ENCODE peak calls at places on chromosomes 13 and 19, in eight cellular contexts. G is stimulated activated CD4-positive, alpha-beta T cell treated with anti-CD3 and anti-CD28 coated beads, Interleukin-15, amount 100 ng/mL, for 1 hour; V is H54; K is effector CD4-positive, alpha-beta T cell; X is CD4-positive, alpha-beta T cell; E is T-helper 2 cell treated with Interferon-gamma antibody and Interleukin-4, amounts not matched to agents 5 μg/mL and 100 μg/mL, for 36 hours; C is stimulated activated naive CD8-positive, alpha-beta T cell treated with anti-CD3 and anti-CD28 coated beads, Interleukin-15, Interleukin-2, amounts not matched to agents 100 U/mL and 50 U/mL, for 24 hours; F is GM12878. H is an unnamed sample.

GRCh38 chr19:19627442-19627715 is 641 bp downstream of the LPAR2 start:
- DNase-seq in K (no peak), G (no peak), X (no peak), C (no peak), V (no peak), F (no peak), E (no peak), H (no peak)

GRCh38 chr13:80342541-80343371 is 1.8 kb upstream of the SPRY2 start:
- DNase-seq in K (peak; percentile 32), F (no peak), C (peak; percentile 83), E (peak; percentile 66), V (peak; percentile 76), X (peak; percentile 30), G (peak; percentile 57), H (no peak)

GRCh38 chr13:113405481-113406300 is 41.8 kb upstream of the GRTP1 start:
- DNase-seq in K (no peak), F (no peak), G (no peak), E (no peak), X (no peak), V (no peak), C (no peak), H (no peak)

GRCh38 chr13:28636677-28637317 is 22.1 kb upstream of the POMP start:
- DNase-seq in V (peak; percentile 10), G (no peak), C (peak; percentile 53), K (peak; percentile 20), X (no peak), F (peak; percentile 68), E (peak; percentile 64), H (no peak)

GRCh38 chr13:27489456-27489855 is 39.1 kb upstream of the MTIF3 start:
- DNase-seq in E (no peak), F (no peak), K (no peak), C (no peak), X (no peak), V (no peak), G (no peak), H (no peak)

GRCh38 chr19:47243776-47244547 is 12.4 kb upstream of the CCDC9 start:
- DNase-seq in K (peak; percentile 74), E (peak; percentile 94), C (peak; percentile 93), G (peak; percentile 89), V (peak; percentile 85), F (no peak), X (peak; percentile 77), H (peak; percentile 73)

GRCh38 chr19:49362048-49362925 is at the start of gene TEAD2:
- DNase-seq in E (no peak), F (no peak), G (no peak), V (peak; percentile 75), X (no peak), C (peak; percentile 27), K (no peak), H (no peak)

GRCh38 chr13:29676941-29677452 is 81.5 kb upstream of the SLC7A1 start:
- DNase-seq in K (no peak), C (no peak), V (no peak), G (no peak), F (no peak), X (no peak), E (no peak), H (no peak)

GRCh38 chr13:51804295-51805172 is 571 bp upstream of the DHRS12 start:
- DNase-seq in F (no peak), X (no peak), K (no peak), C (peak; percentile 64), V (no peak), E (no peak), G (no peak), H (no peak)

GRCh38 chr13:44237276-44237767 is 136.3 kb upstream of the SERP2 start:
- DNase-seq in X (no peak), K (no peak), G (no peak), E (peak; percentile 9), V (no peak), C (peak; percentile 14), F (peak; percentile 19), H (peak; percentile 35)

GRCh38 chr13:37094840-37095239 is 10.6 kb downstream of the CSNK1A1L start:
- DNase-seq in V (no peak), X (no peak), F (no peak), C (no peak), G (no peak), K (no peak), E (no peak), H (no peak)